ENCODE peak calls at places on chromosome 1, in four cellular contexts. P is fibroblast of villous mesenchyme, Y is GM12878, I is mucosa of descending colon. C is an unnamed sample.

GRCh38 chr1:24500448-24501048 is 2.1 kb upstream of the RCAN3 start:
- DNase-seq in P (no peak), Y (no peak), I (no peak), C (no peak)

GRCh38 chr1:213989740-213990472 is 2.1 kb downstream of the PROX1 start:
- DNase-seq in P (no peak), Y (no peak), I (no peak), C (no peak)

GRCh38 chr1:48851638-48852037 is 74.9 kb upstream of the BEND5 start:
- DNase-seq in P (no peak), Y (no peak), I (no peak), C (no peak)

GRCh38 chr1:43366601-43367025 is 1.2 kb downstream of the ELOVL1 start:
- DNase-seq in P (no peak), Y (no peak), I (no peak), C (no peak)

GRCh38 chr1:230536641-230537155 is 105.6 kb upstream of the COG2 start:
- DNase-seq in P (no peak), Y (no peak), I (no peak), C (no peak)

GRCh38 chr1:61097326-61097725 is 15.0 kb downstream of the NFIA start:
- DNase-seq in P (no peak), Y (no peak), I (no peak), C (peak)

GRCh38 chr1:84913025-84913892 is 20.3 kb upstream of the LPAR3 start:
- DNase-seq in P (peak), Y (no peak), I (no peak), C (peak)

GRCh38 chr1:67958472-67958871 is 92.0 kb downstream of the DIRAS3 start:
- DNase-seq in P (no peak), Y (no peak), I (no peak), C (no peak)

GRCh38 chr1:108016451-108016920 is 51.5 kb upstream of the VAV3 start:
- DNase-seq in P (peak), Y (no peak), I (no peak), C (peak)

DNA sequence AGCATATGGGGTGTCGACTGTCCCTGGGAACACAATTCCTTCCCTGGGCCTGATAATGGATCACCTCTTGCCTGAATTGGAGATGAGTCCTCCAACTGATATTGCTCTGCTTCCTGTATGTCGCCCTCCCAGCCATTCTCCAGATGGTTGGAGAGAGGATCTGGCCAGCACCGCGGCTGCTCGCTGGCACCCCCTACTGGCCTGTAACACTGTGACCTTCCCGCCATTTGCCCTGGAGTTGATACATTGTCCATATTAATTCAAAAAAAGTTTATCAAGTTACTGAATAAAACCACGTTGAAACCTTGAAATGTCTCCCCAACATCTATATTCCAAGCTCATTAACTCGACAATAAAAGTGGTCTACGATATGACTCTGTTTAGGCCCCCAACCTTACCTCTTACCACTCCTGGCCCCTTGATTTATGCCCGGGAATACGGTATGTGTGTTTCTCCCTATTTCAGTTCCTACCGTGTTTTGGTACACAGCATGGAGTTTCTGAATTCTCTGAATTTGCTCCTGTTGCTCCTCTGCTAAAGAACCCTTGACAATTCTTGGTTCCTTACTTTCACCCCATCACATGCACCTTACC is 241.8 kb upstream of the KIAA0040 start:
- DNase-seq in P (no peak), Y (no peak), I (no peak), C (no peak)
- TF ChIP-seq CTCF in P (peak), Y (peak), I (no peak), C (peak)

GRCh38 chr1:236670060-236670459 is 16.2 kb upstream of the ACTN2 start:
- DNase-seq in P (peak), Y (no peak), I (no peak), C (no peak)

GRCh38 chr1:236677641-236678235 is 8.6 kb upstream of the ACTN2 start:
- DNase-seq in P (peak), Y (no peak), I (no peak), C (peak)

GRCh38 chr1:236673284-236673919 is 12.9 kb upstream of the ACTN2 start:
- DNase-seq in P (peak), Y (no peak), I (no peak), C (peak)
- H3K4me3 ChIP-seq in P (peak), Y (no peak), I (no peak), C (no peak)

DNA sequence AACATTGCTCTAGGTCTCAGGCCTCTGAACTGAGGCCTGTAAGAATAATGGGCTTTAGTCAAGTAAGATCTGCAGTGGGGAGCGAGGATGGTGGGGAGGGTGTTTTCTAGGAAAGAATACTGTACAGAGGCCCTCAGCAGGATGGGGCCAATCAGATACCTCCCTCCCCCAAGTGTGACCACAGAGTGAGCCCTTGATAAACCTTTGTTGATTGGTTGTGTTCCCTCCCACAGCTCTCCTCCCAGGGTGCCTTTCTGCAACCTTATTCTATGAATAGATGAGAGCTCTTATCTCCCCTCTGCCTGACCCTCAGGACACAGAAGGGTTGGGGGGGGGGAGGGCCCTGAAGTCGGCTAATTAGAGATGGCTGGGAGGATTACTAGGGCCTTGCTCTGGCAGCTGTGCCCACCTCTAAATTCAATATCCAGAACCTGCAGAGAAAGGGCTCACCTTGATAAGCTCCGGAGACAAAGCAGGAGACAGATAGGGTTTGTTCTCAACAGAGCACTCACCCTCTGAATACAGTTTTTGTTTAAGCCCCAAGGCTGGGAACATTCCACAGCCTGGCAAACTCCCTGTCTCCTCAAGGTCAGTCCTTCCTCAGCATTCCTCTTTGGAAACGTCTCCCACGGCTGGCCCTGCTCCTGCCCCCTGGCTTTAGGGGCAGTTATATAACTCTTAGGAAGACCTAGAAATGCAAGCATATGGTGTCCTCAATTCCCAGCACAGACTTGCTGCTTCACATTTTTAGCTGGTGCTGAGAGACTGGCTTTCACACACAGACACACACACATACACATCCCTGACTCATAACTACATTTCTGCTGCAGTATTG is 42.9 kb downstream of the ATP1A1 start:
- DNase-seq in P (no peak), Y (no peak), I (no peak), C (peak)
- TF ChIP-seq CTCF in P (no peak), Y (no peak), I (no peak), C (no peak)

GRCh38 chr1:28172690-28173150 is 3.8 kb downstream of the PTAFR start:
- DNase-seq in P (peak), Y (peak), I (no peak), C (no peak)

GRCh38 chr1:28170036-28170596 is 6.4 kb downstream of the PTAFR start:
- DNase-seq in P (no peak), Y (no peak), I (no peak), C (no peak)

GRCh38 chr1:28171246-28171645 is 5.2 kb downstream of the PTAFR start:
- DNase-seq in P (no peak), Y (no peak), I (no peak), C (no peak)

GRCh38 chr1:28173980-28174297 is 2.6 kb downstream of the PTAFR start:
- DNase-seq in P (peak), Y (no peak), I (no peak), C (peak)

DNA sequence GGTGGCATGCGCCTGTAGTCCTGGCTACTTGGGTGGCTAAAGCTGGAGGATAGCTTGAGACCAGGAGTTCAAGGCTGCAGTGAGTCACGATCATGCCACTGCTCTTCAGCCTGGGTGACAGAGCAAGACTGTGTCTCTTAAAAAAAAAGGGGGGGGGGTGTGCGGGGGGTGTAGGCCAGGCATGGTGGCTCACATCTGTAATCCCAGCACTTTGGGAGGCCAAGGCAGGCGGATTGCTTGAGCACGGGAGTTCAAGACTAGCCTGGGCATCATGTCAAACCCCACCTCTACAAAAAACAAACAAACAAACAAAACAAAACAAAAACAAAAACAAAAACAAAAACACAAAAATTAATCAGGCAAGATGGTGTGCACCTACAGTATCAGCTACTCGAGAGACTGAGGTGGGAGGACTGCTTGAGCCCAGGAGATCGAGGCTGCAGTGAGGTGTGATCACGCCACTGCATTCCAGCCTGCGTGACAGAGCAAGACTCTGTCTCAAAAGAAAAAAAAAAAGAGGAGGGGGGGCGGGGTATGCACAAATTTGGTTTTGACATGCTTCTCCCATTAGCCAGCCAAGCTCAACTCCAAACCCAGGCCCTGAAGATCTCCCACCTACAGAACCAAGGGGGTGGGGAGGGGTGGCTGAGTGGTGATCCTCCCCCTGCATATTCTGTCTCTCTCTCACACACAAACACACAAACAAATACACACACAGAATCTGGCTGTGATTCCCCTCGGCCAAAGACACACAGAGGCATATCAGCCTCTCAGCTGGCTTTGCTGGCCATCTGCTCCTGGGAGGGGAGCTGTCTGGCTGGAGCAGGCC is 3.1 kb downstream of the PTAFR start:
- DNase-seq in P (no peak), Y (no peak), I (no peak), C (no peak)
- H3K4me3 ChIP-seq in P (no peak), Y (no peak), I (no peak), C (no peak)

GRCh38 chr1:186987065-186987464 is 158.3 kb downstream of the PLA2G4A start:
- DNase-seq in P (no peak), Y (no peak), I (no peak), C (no peak)

GRCh38 chr1:186984959-186985358 is 156.2 kb downstream of the PLA2G4A start:
- DNase-seq in P (no peak), Y (no peak), I (no peak), C (no peak)

GRCh38 chr1:186985889-186986491 is 157.2 kb downstream of the PLA2G4A start:
- DNase-seq in P (peak), Y (no peak), I (no peak), C (peak)

GRCh38 chr1:186983327-186983726 is 154.6 kb downstream of the PLA2G4A start:
- DNase-seq in P (peak), Y (no peak), I (peak), C (peak)

GRCh38 chr1:186987769-186988168 is 159.0 kb downstream of the PLA2G4A start:
- DNase-seq in P (no peak), Y (no peak), I (no peak), C (no peak)
- TF ChIP-seq CTCF in P (no peak), Y (no peak), I (no peak), C (peak)

C was measured in choroid plexus epithelial cell.